ENCODE peak calls at places on chromosomes 7 and 10, in eight cellular contexts. R, B, I, U, V, K, Z and A are unnamed samples.
A peak's percentile ranks its signal among the peaks of the same experiment; 100 is the strongest.

GRCh38 chr7:87216701-87217508 is 2.6 kb downstream of the TMEM243 start:
- DNase-seq in R (no peak), U (no peak), I (no peak), Z (no peak), V (no peak), B (no peak), K (no peak), A (no peak)

GRCh38 chr7:51010534-51010933 is 227.8 kb upstream of the GRB10 start:
- DNase-seq in B (no peak), I (no peak), V (no peak), Z (no peak), U (no peak), R (no peak), K (no peak), A (no peak)

GRCh38 chr10:58435297-58435696 is 50.1 kb downstream of the TFAM start:
- DNase-seq in K (peak; percentile 30), I (peak; percentile 98), Z (peak; percentile 94), U (peak; percentile 78), V (peak; percentile 96), R (no peak), B (peak; percentile 69), A (no peak)

GRCh38 chr7:46682841-46683624 is 762.0 kb upstream of the IGFBP3 start:
- DNase-seq in U (no peak), Z (peak; percentile 34), B (no peak), I (peak; percentile 78), V (peak; percentile 5), R (no peak), K (no peak), A (no peak)

GRCh38 chr7:115748123-115748738 is 282.3 kb downstream of the TFEC start:
- DNase-seq in K (no peak), B (no peak), I (peak; percentile 56), V (peak; percentile 4), Z (peak; percentile 19), U (peak; percentile 20), R (no peak), A (no peak)

GRCh38 chr7:3267928-3268690 is 32.9 kb upstream of the SDK1 start:
- DNase-seq in U (no peak), I (peak; percentile 97), V (peak; percentile 95), R (no peak), B (no peak), K (no peak), Z (peak; percentile 100), A (no peak)

GRCh38 chr10:101783736-101784118 is 481 bp upstream of the NPM3 start:
- DNase-seq in I (peak; percentile 59), U (no peak), K (no peak), V (peak; percentile 21), Z (no peak), R (no peak), B (no peak), A (no peak)

GRCh38 chr7:150801242-150801945 is 825 bp downstream of the TMEM176A start:
- DNase-seq in Z (no peak), K (no peak), U (no peak), I (no peak), B (no peak), R (no peak), V (no peak), A (no peak)

GRCh38 chr10:76117949-76118348 is 686.5 kb downstream of the LRMDA start:
- DNase-seq in B (no peak), R (no peak), V (no peak), I (peak; percentile 90), U (no peak), Z (peak; percentile 26), K (no peak), A (no peak)

GRCh38 chr7:37577901-37578300 is 105.7 kb upstream of the GPR141 start:
- DNase-seq in I (no peak), R (no peak), K (no peak), B (no peak), V (no peak), Z (no peak), U (no peak), A (no peak)

GRCh38 chr10:69965086-69965485 is 87.6 kb upstream of the MACROH2A2 start:
- DNase-seq in R (no peak), I (no peak), K (no peak), V (no peak), U (no peak), B (no peak), Z (no peak), A (no peak)

GRCh38 chr10:110480387-110480786 is 17.3 kb upstream of the DUSP5 start:
- DNase-seq in Z (no peak), R (no peak), B (no peak), I (no peak), V (no peak), K (no peak), U (no peak), A (no peak)

GRCh38 chr7:36224916-36225858 is 72.1 kb downstream of the EEPD1 start:
- DNase-seq in Z (peak; percentile 71), B (no peak), K (no peak), U (no peak), R (no peak), V (peak; percentile 22), I (no peak), A (no peak)

GRCh38 chr10:117223413-117224035 is 17.4 kb upstream of the SLC18A2 start:
- DNase-seq in R (no peak), V (no peak), I (no peak), B (no peak), U (no peak), Z (no peak), K (no peak), A (no peak)

GRCh38 chr7:147894271-147894670 is 696.3 kb upstream of the C7orf33 start:
- DNase-seq in Z (no peak), I (no peak), U (no peak), B (no peak), R (no peak), K (no peak), V (no peak), A (no peak)
- TF ChIP-seq CTCF in Z (no peak), I (no peak), U (no peak), B (no peak), R (no peak), K (no peak), V (no peak), A (peak; percentile 26)

GRCh38 chr10:63901916-63902315 is 380.7 kb downstream of the REEP3 start:
- DNase-seq in V (peak; percentile 11), Z (no peak), R (no peak), B (no peak), U (no peak), K (no peak), I (no peak), A (no peak)

GRCh38 chr10:63896992-63897391 is 375.8 kb downstream of the REEP3 start:
- DNase-seq in V (no peak), K (no peak), Z (no peak), I (no peak), R (no peak), B (no peak), U (no peak), A (no peak)

DNA sequence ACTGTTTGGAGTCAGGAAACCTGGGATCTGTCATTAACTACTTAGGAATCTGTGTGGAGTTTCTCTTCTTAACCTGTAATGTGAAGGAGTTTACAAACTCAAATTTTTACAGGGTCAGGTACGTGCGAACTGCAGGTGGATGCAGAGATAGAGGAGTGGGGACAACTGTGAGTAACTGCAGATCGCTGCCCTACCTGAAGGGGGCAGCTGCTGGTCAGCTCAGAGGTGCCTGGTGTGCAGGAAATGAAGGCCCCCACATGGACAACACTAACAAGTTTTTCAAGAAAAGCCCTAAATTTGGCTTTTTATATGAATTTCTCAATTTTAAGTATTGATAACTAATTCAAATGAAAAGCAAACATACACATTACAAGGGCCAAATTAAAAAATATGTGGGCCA is 380.0 kb downstream of the REEP3 start:
- DNase-seq in Z (no peak), V (no peak), U (peak; percentile 32), K (no peak), R (no peak), B (no peak), I (no peak), A (no peak)
- TF ChIP-seq CTCF in Z (peak; percentile 10), V (peak; percentile 31), U (peak; percentile 66), K (no peak), R (peak; percentile 57), B (no peak), I (no peak), A (peak; percentile 38)

DNA sequence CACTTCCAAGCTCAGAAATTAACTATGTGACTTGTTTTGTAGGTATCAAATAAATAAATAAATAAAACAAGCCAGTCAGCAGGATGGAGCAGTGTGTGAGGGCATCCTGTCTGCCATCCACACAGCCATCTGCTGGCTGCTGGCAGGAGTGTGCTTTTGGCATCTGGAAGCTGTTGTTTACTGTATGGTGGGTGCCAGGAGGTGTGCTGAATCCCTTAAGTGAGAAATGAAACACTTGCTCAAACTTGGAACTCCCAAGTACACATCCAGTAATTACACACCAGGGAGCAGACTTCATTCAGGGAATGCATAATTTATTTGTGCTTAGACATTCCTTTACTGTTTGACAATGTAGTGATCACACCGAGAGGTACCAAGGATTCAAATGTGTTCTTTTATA is 16.9 kb upstream of the TAX1BP1 start:
- DNase-seq in R (no peak), K (peak; percentile 30), Z (no peak), V (peak; percentile 27), I (peak; percentile 44), B (no peak), U (peak; percentile 58), A (no peak)
- TF ChIP-seq CTCF in R (peak; percentile 67), K (no peak), Z (peak; percentile 19), V (peak; percentile 25), I (no peak), B (no peak), U (no peak), A (no peak)

GRCh38 chr10:114405011-114405350 is 679 bp upstream of the AFAP1L2 start:
- DNase-seq in Z (no peak), I (peak; percentile 6), U (no peak), R (no peak), B (no peak), K (no peak), V (no peak), A (no peak)

GRCh38 chr10:114402871-114403544 is 1.3 kb downstream of the AFAP1L2 start:
- DNase-seq in I (no peak), Z (no peak), K (no peak), R (no peak), B (no peak), V (no peak), U (no peak), A (peak; percentile 16)

GRCh38 chr10:114404171-114405010 is at the start of gene AFAP1L2:
- DNase-seq in U (no peak), R (no peak), V (no peak), I (peak; percentile 26), B (no peak), K (peak; percentile 54), Z (no peak), A (peak; percentile 13)

GRCh38 chr10:114402233-114402632 is 2.1 kb downstream of the AFAP1L2 start:
- DNase-seq in I (no peak), Z (no peak), B (no peak), K (no peak), V (no peak), U (no peak), R (no peak), A (no peak)

DNA sequence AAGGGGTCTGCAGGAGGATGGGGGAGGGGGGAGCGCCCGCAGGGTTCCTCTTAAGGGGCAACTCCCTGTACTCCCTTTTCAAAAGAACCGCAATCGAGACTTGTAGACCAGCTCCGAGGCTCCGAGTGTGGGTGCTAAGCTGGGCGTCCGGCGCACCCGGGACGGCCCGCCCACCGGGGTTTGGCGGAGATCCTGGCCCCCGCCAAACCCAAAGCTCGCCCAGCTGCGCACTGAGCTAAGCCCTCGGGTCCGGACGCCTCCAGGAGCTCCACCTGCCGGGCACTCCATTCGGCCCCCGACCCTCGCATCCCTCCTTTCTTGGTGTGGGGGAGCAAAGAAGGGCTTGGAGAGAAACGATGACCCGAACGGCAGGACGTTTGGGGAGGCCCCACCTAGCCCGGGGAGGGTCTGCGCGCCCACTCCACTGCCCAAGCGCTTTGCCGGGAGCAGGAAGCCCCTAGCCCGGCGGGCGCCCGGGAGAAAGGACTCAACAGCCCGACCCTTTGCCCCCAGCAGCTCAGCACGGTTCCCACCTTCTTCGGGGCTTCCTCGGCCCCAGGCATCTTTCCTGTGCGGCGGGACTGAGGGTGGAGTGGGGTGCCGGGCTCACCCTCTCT is 649 bp downstream of the AFAP1L2 start:
- DNase-seq in R (no peak), U (no peak), I (no peak), V (no peak), Z (no peak), B (no peak), K (peak; percentile 60), A (peak; percentile 12)
- TF ChIP-seq CTCF in R (peak; percentile 72), U (no peak), I (peak; percentile 7), V (peak; percentile 2), Z (peak; percentile 23), B (no peak), K (no peak), A (no peak)